ENCODE peak calls at places on chromosome 19, in nine cellular contexts. One of them, this sample, is unnamed.

GRCh38 chr19:40217027-40217810 is 965 bp downstream of the TTC9B start:
- DNase-seq in iPS DF 6.9: no peak
- DNase-seq in ascending aorta: no peak
- DNase-seq in gastrocnemius medialis: no peak
- DNase-seq in mammary epithelial cell: peak
- DNase-seq in Peyer's patch: peak
- DNase-seq in right atrium auricular region: no peak
- DNase-seq in effector memory CD4-positive, alpha-beta T cell: no peak
- DNase-seq in CD8-positive, alpha-beta memory T cell: no peak
- DNase-seq in this sample: no peak

GRCh38 chr19:51904331-51905165 is at the start of gene ZNF649:
- DNase-seq in iPS DF 6.9: no peak
- DNase-seq in ascending aorta: peak
- DNase-seq in gastrocnemius medialis: peak
- DNase-seq in mammary epithelial cell: peak
- DNase-seq in Peyer's patch: peak
- DNase-seq in right atrium auricular region: peak
- DNase-seq in effector memory CD4-positive, alpha-beta T cell: peak
- DNase-seq in CD8-positive, alpha-beta memory T cell: peak
- DNase-seq in this sample: peak

GRCh38 chr19:34556500-34556899 is 74.9 kb downstream of the WTIP start:
- DNase-seq in iPS DF 6.9: peak
- DNase-seq in ascending aorta: no peak
- DNase-seq in gastrocnemius medialis: no peak
- DNase-seq in mammary epithelial cell: peak
- DNase-seq in Peyer's patch: no peak
- DNase-seq in right atrium auricular region: no peak
- DNase-seq in effector memory CD4-positive, alpha-beta T cell: no peak
- DNase-seq in CD8-positive, alpha-beta memory T cell: no peak
- DNase-seq in this sample: peak

GRCh38 chr19:51802775-51803174 is 7.8 kb downstream of the FPR3 start:
- DNase-seq in iPS DF 6.9: no peak
- DNase-seq in ascending aorta: no peak
- DNase-seq in gastrocnemius medialis: no peak
- DNase-seq in mammary epithelial cell: no peak
- DNase-seq in Peyer's patch: no peak
- DNase-seq in right atrium auricular region: no peak
- DNase-seq in effector memory CD4-positive, alpha-beta T cell: no peak
- DNase-seq in CD8-positive, alpha-beta memory T cell: no peak
- DNase-seq in this sample: no peak

GRCh38 chr19:21483589-21484170 is 21.7 kb upstream of the ZNF429 start:
- DNase-seq in iPS DF 6.9: peak
- DNase-seq in ascending aorta: peak
- DNase-seq in gastrocnemius medialis: peak
- DNase-seq in mammary epithelial cell: no peak
- DNase-seq in Peyer's patch: peak
- DNase-seq in right atrium auricular region: no peak
- DNase-seq in effector memory CD4-positive, alpha-beta T cell: peak
- DNase-seq in CD8-positive, alpha-beta memory T cell: peak
- DNase-seq in this sample: peak

GRCh38 chr19:32330149-32330548 is 15.3 kb upstream of the ZNF507 start:
- DNase-seq in iPS DF 6.9: no peak
- DNase-seq in ascending aorta: no peak
- DNase-seq in gastrocnemius medialis: no peak
- DNase-seq in mammary epithelial cell: no peak
- DNase-seq in Peyer's patch: no peak
- DNase-seq in right atrium auricular region: no peak
- DNase-seq in effector memory CD4-positive, alpha-beta T cell: no peak
- DNase-seq in CD8-positive, alpha-beta memory T cell: no peak
- DNase-seq in this sample: peak

GRCh38 chr19:44735011-44735410 is 13.5 kb upstream of the BCL3 start:
- DNase-seq in iPS DF 6.9: no peak
- DNase-seq in ascending aorta: no peak
- DNase-seq in gastrocnemius medialis: no peak
- DNase-seq in mammary epithelial cell: peak
- DNase-seq in Peyer's patch: no peak
- DNase-seq in right atrium auricular region: no peak
- DNase-seq in effector memory CD4-positive, alpha-beta T cell: no peak
- DNase-seq in CD8-positive, alpha-beta memory T cell: no peak
- DNase-seq in this sample: no peak

GRCh38 chr19:10279737-10280442 is 6.9 kb upstream of the ICAM4 start:
- DNase-seq in iPS DF 6.9: no peak
- DNase-seq in ascending aorta: no peak
- DNase-seq in gastrocnemius medialis: no peak
- DNase-seq in mammary epithelial cell: no peak
- DNase-seq in Peyer's patch: peak
- DNase-seq in right atrium auricular region: no peak
- DNase-seq in effector memory CD4-positive, alpha-beta T cell: no peak
- DNase-seq in CD8-positive, alpha-beta memory T cell: no peak
- DNase-seq in this sample: no peak

GRCh38 chr19:39590265-39590664 is 12.1 kb upstream of the LGALS13 start:
- DNase-seq in iPS DF 6.9: peak
- DNase-seq in ascending aorta: no peak
- DNase-seq in gastrocnemius medialis: no peak
- DNase-seq in mammary epithelial cell: no peak
- DNase-seq in Peyer's patch: no peak
- DNase-seq in right atrium auricular region: no peak
- DNase-seq in effector memory CD4-positive, alpha-beta T cell: no peak
- DNase-seq in CD8-positive, alpha-beta memory T cell: no peak
- DNase-seq in this sample: peak

GRCh38 chr19:41869374-41869955 is 7.6 kb upstream of the CD79A start:
- DNase-seq in iPS DF 6.9: no peak
- DNase-seq in ascending aorta: no peak
- DNase-seq in gastrocnemius medialis: no peak
- DNase-seq in mammary epithelial cell: no peak
- DNase-seq in Peyer's patch: no peak
- DNase-seq in right atrium auricular region: no peak
- DNase-seq in effector memory CD4-positive, alpha-beta T cell: no peak
- DNase-seq in CD8-positive, alpha-beta memory T cell: no peak
- DNase-seq in this sample: no peak

GRCh38 chr19:5238700-5239099 is 101.9 kb downstream of the PTPRS start:
- DNase-seq in iPS DF 6.9: no peak
- DNase-seq in ascending aorta: no peak
- DNase-seq in gastrocnemius medialis: no peak
- DNase-seq in mammary epithelial cell: no peak
- DNase-seq in Peyer's patch: no peak
- DNase-seq in right atrium auricular region: no peak
- DNase-seq in effector memory CD4-positive, alpha-beta T cell: no peak
- DNase-seq in CD8-positive, alpha-beta memory T cell: no peak
- DNase-seq in this sample: no peak

GRCh38 chr19:45346449-45346848 is 5.9 kb downstream of the KLC3 start:
- DNase-seq in iPS DF 6.9: no peak
- DNase-seq in ascending aorta: no peak
- DNase-seq in gastrocnemius medialis: no peak
- DNase-seq in mammary epithelial cell: no peak
- DNase-seq in Peyer's patch: no peak
- DNase-seq in right atrium auricular region: no peak
- DNase-seq in effector memory CD4-positive, alpha-beta T cell: no peak
- DNase-seq in CD8-positive, alpha-beta memory T cell: no peak
- DNase-seq in this sample: peak

GRCh38 chr19:31974290-31974689 is 371.1 kb upstream of the ZNF507 start:
- DNase-seq in iPS DF 6.9: no peak
- DNase-seq in ascending aorta: no peak
- DNase-seq in gastrocnemius medialis: no peak
- DNase-seq in mammary epithelial cell: no peak
- DNase-seq in Peyer's patch: no peak
- DNase-seq in right atrium auricular region: no peak
- DNase-seq in effector memory CD4-positive, alpha-beta T cell: no peak
- DNase-seq in CD8-positive, alpha-beta memory T cell: no peak
- DNase-seq in this sample: no peak

GRCh38 chr19:45097776-45098520 is 5.0 kb downstream of the PPP1R37 start:
- DNase-seq in iPS DF 6.9: no peak
- DNase-seq in ascending aorta: no peak
- DNase-seq in gastrocnemius medialis: peak
- DNase-seq in mammary epithelial cell: peak
- DNase-seq in Peyer's patch: peak
- DNase-seq in right atrium auricular region: peak
- DNase-seq in effector memory CD4-positive, alpha-beta T cell: no peak
- DNase-seq in CD8-positive, alpha-beta memory T cell: no peak
- DNase-seq in this sample: no peak

GRCh38 chr19:39381910-39382611 is 8.8 kb downstream of the PAF1 start:
- DNase-seq in iPS DF 6.9: no peak
- DNase-seq in ascending aorta: no peak
- DNase-seq in gastrocnemius medialis: no peak
- DNase-seq in mammary epithelial cell: peak
- DNase-seq in Peyer's patch: no peak
- DNase-seq in right atrium auricular region: no peak
- DNase-seq in effector memory CD4-positive, alpha-beta T cell: no peak
- DNase-seq in CD8-positive, alpha-beta memory T cell: no peak
- DNase-seq in this sample: no peak

GRCh38 chr19:43643326-43643725 is 3.7 kb upstream of the CADM4 start:
- DNase-seq in iPS DF 6.9: no peak
- DNase-seq in ascending aorta: no peak
- DNase-seq in gastrocnemius medialis: no peak
- DNase-seq in mammary epithelial cell: no peak
- DNase-seq in Peyer's patch: no peak
- DNase-seq in right atrium auricular region: no peak
- DNase-seq in effector memory CD4-positive, alpha-beta T cell: no peak
- DNase-seq in CD8-positive, alpha-beta memory T cell: no peak
- DNase-seq in this sample: no peak

GRCh38 chr19:56934438-56935090 is 94.0 kb upstream of the PEG3 start:
- DNase-seq in iPS DF 6.9: no peak
- DNase-seq in ascending aorta: no peak
- DNase-seq in gastrocnemius medialis: no peak
- DNase-seq in mammary epithelial cell: no peak
- DNase-seq in Peyer's patch: no peak
- DNase-seq in right atrium auricular region: no peak
- DNase-seq in effector memory CD4-positive, alpha-beta T cell: no peak
- DNase-seq in CD8-positive, alpha-beta memory T cell: no peak
- DNase-seq in this sample: no peak

GRCh38 chr19:46390121-46390858 is 23.1 kb downstream of the CCDC8 start:
- DNase-seq in iPS DF 6.9: no peak
- DNase-seq in ascending aorta: no peak
- DNase-seq in gastrocnemius medialis: no peak
- DNase-seq in mammary epithelial cell: no peak
- DNase-seq in Peyer's patch: no peak
- DNase-seq in right atrium auricular region: no peak
- DNase-seq in effector memory CD4-positive, alpha-beta T cell: no peak
- DNase-seq in CD8-positive, alpha-beta memory T cell: no peak
- DNase-seq in this sample: no peak

GRCh38 chr19:46392837-46393236 is 20.5 kb downstream of the CCDC8 start:
- DNase-seq in iPS DF 6.9: no peak
- DNase-seq in ascending aorta: no peak
- DNase-seq in gastrocnemius medialis: no peak
- DNase-seq in mammary epithelial cell: no peak
- DNase-seq in Peyer's patch: no peak
- DNase-seq in right atrium auricular region: no peak
- DNase-seq in effector memory CD4-positive, alpha-beta T cell: no peak
- DNase-seq in CD8-positive, alpha-beta memory T cell: no peak
- DNase-seq in this sample: no peak

GRCh38 chr19:46390866-46391265 is 22.5 kb downstream of the CCDC8 start:
- DNase-seq in iPS DF 6.9: no peak
- DNase-seq in ascending aorta: no peak
- DNase-seq in gastrocnemius medialis: no peak
- DNase-seq in mammary epithelial cell: no peak
- DNase-seq in Peyer's patch: no peak
- DNase-seq in right atrium auricular region: no peak
- DNase-seq in effector memory CD4-positive, alpha-beta T cell: no peak
- DNase-seq in CD8-positive, alpha-beta memory T cell: no peak
- DNase-seq in this sample: no peak

GRCh38 chr19:46392252-46392801 is 21.0 kb downstream of the CCDC8 start:
- DNase-seq in iPS DF 6.9: no peak
- DNase-seq in ascending aorta: no peak
- DNase-seq in gastrocnemius medialis: no peak
- DNase-seq in mammary epithelial cell: no peak
- DNase-seq in Peyer's patch: no peak
- DNase-seq in right atrium auricular region: no peak
- DNase-seq in effector memory CD4-positive, alpha-beta T cell: no peak
- DNase-seq in CD8-positive, alpha-beta memory T cell: no peak
- DNase-seq in this sample: peak

GRCh38 chr19:46391296-46392251 is 21.8 kb downstream of the CCDC8 start:
- DNase-seq in iPS DF 6.9: no peak
- DNase-seq in ascending aorta: no peak
- DNase-seq in gastrocnemius medialis: no peak
- DNase-seq in mammary epithelial cell: no peak
- DNase-seq in Peyer's patch: no peak
- DNase-seq in right atrium auricular region: no peak
- DNase-seq in effector memory CD4-positive, alpha-beta T cell: no peak
- DNase-seq in CD8-positive, alpha-beta memory T cell: no peak
- DNase-seq in this sample: no peak
- H3K27ac ChIP-seq in iPS DF 6.9: no peak
- H3K27ac ChIP-seq in ascending aorta: peak
- H3K27ac ChIP-seq in gastrocnemius medialis: no peak
- H3K27ac ChIP-seq in mammary epithelial cell: no peak
- H3K27ac ChIP-seq in Peyer's patch: no peak
- H3K27ac ChIP-seq in right atrium auricular region: no peak
- H3K27ac ChIP-seq in effector memory CD4-positive, alpha-beta T cell: no peak
- H3K27ac ChIP-seq in CD8-positive, alpha-beta memory T cell: no peak
- H3K27ac ChIP-seq in this sample: peak

DNA sequence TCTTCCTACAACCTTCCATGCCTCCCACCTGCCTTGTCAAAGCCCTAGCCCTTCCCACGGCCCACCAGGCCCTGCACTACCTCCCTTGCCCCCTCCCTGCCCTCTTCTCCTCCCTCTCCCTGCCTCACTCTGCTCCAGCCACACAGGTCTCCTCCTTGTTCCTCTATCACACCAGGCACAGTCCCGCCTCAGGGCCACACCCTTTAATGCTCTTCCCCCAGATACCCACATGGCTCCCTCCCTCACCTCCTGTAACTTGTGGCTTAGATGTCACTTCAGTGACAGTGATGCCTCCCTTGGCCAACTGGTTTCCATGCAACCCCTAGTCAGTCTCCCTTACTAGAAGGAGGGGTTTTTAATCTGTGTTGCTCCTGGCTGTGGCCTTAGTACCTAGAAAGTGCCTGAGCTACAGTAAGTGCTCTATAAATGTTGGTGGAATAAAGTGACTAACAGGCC is 1.3 kb downstream of the SIRT6 start:
- DNase-seq in iPS DF 6.9: no peak
- DNase-seq in ascending aorta: no peak
- DNase-seq in gastrocnemius medialis: no peak
- DNase-seq in mammary epithelial cell: no peak
- DNase-seq in Peyer's patch: peak
- DNase-seq in right atrium auricular region: no peak
- DNase-seq in effector memory CD4-positive, alpha-beta T cell: no peak
- DNase-seq in CD8-positive, alpha-beta memory T cell: no peak
- DNase-seq in this sample: no peak
- H3K4me3 ChIP-seq in iPS DF 6.9: no peak
- H3K4me3 ChIP-seq in ascending aorta: no peak
- H3K4me3 ChIP-seq in gastrocnemius medialis: peak
- H3K4me3 ChIP-seq in mammary epithelial cell: no peak
- H3K4me3 ChIP-seq in Peyer's patch: peak
- H3K4me3 ChIP-seq in right atrium auricular region: no peak
- H3K4me3 ChIP-seq in effector memory CD4-positive, alpha-beta T cell: no peak
- H3K4me3 ChIP-seq in CD8-positive, alpha-beta memory T cell: no peak
- H3K4me3 ChIP-seq in this sample: no peak

GRCh38 chr19:49690656-49691242 is at the start of gene CPT1C:
- DNase-seq in iPS DF 6.9: no peak
- DNase-seq in ascending aorta: peak
- DNase-seq in gastrocnemius medialis: peak
- DNase-seq in mammary epithelial cell: no peak
- DNase-seq in Peyer's patch: peak
- DNase-seq in right atrium auricular region: peak
- DNase-seq in effector memory CD4-positive, alpha-beta T cell: peak
- DNase-seq in CD8-positive, alpha-beta memory T cell: peak
- DNase-seq in this sample: peak
- H3K27ac ChIP-seq in iPS DF 6.9: no peak
- H3K27ac ChIP-seq in ascending aorta: peak
- H3K27ac ChIP-seq in gastrocnemius medialis: peak
- H3K27ac ChIP-seq in mammary epithelial cell: no peak
- H3K27ac ChIP-seq in Peyer's patch: peak
- H3K27ac ChIP-seq in right atrium auricular region: peak
- H3K27ac ChIP-seq in effector memory CD4-positive, alpha-beta T cell: no peak
- H3K27ac ChIP-seq in CD8-positive, alpha-beta memory T cell: no peak
- H3K27ac ChIP-seq in this sample: peak

GRCh38 chr19:4015705-4016402 is 8.3 kb downstream of the PIAS4 start:
- DNase-seq in iPS DF 6.9: no peak
- DNase-seq in ascending aorta: no peak
- DNase-seq in gastrocnemius medialis: peak
- DNase-seq in mammary epithelial cell: no peak
- DNase-seq in Peyer's patch: no peak
- DNase-seq in right atrium auricular region: no peak
- DNase-seq in effector memory CD4-positive, alpha-beta T cell: no peak
- DNase-seq in CD8-positive, alpha-beta memory T cell: no peak
- DNase-seq in this sample: no peak
- H3K4me3 ChIP-seq in iPS DF 6.9: no peak
- H3K4me3 ChIP-seq in ascending aorta: peak
- H3K4me3 ChIP-seq in gastrocnemius medialis: peak
- H3K4me3 ChIP-seq in mammary epithelial cell: no peak
- H3K4me3 ChIP-seq in Peyer's patch: no peak
- H3K4me3 ChIP-seq in right atrium auricular region: peak
- H3K4me3 ChIP-seq in effector memory CD4-positive, alpha-beta T cell: no peak
- H3K4me3 ChIP-seq in CD8-positive, alpha-beta memory T cell: no peak
- H3K4me3 ChIP-seq in this sample: no peak